ENCODE peak calls at places on chromosomes 16 and 17, in six cellular contexts. H, Y, Z, K, U and C are unnamed samples.

GRCh38 chr17:38602862-38603785 is 2.6 kb downstream of the SRCIN1 start:
- DNase-seq in H (no peak), Y (no peak), Z (no peak), K (no peak), U (no peak), C (no peak)

GRCh38 chr16:56994311-56994710 is 5.0 kb downstream of the NLRC5 start:
- DNase-seq in H (peak), Y (no peak), Z (no peak), K (no peak), U (no peak), C (no peak)

GRCh38 chr17:10737168-10737622 is 7.4 kb upstream of the TMEM220 start:
- DNase-seq in H (no peak), Y (peak), Z (peak), K (no peak), U (peak), C (no peak)

GRCh38 chr17:56793947-56794346 is 39.8 kb downstream of the C17orf67 start:
- DNase-seq in H (no peak), Y (no peak), Z (no peak), K (no peak), U (no peak), C (no peak)

GRCh38 chr16:4260360-4260759 is 12.5 kb downstream of the TFAP4 start:
- DNase-seq in H (no peak), Y (peak), Z (no peak), K (no peak), U (no peak), C (no peak)

GRCh38 chr17:3669548-3669947 is 936 bp downstream of the EMC6 start:
- DNase-seq in H (no peak), Y (no peak), Z (no peak), K (no peak), U (peak), C (no peak)

GRCh38 chr16:12589676-12590075 is 214.0 kb downstream of the CPPED1 start:
- DNase-seq in H (no peak), Y (no peak), Z (no peak), K (no peak), U (no peak), C (no peak)

GRCh38 chr17:45087496-45087975 is 26.4 kb downstream of the NMT1 start:
- DNase-seq in H (no peak), Y (peak), Z (no peak), K (no peak), U (peak), C (no peak)

GRCh38 chr16:88468289-88469129 is 15.4 kb downstream of the ZFPM1 start:
- DNase-seq in H (no peak), Y (peak), Z (no peak), K (no peak), U (peak), C (no peak)

GRCh38 chr17:68981288-68981687 is 26.1 kb upstream of the ABCA8 start:
- DNase-seq in H (no peak), Y (no peak), Z (no peak), K (no peak), U (peak), C (no peak)

GRCh38 chr17:82318169-82318498 is 726 bp upstream of the CD7 start:
- DNase-seq in H (no peak), Y (no peak), Z (no peak), K (no peak), U (no peak), C (no peak)

GRCh38 chr17:82316651-82317393 is 586 bp downstream of the CD7 start:
- DNase-seq in H (no peak), Y (no peak), Z (no peak), K (no peak), U (no peak), C (peak)

GRCh38 chr17:82315703-82316358 is 1.6 kb downstream of the CD7 start:
- DNase-seq in H (no peak), Y (no peak), Z (no peak), K (no peak), U (no peak), C (no peak)

GRCh38 chr17:82318772-82319606 is 1.6 kb upstream of the CD7 start:
- DNase-seq in H (no peak), Y (no peak), Z (no peak), K (no peak), U (no peak), C (no peak)

DNA sequence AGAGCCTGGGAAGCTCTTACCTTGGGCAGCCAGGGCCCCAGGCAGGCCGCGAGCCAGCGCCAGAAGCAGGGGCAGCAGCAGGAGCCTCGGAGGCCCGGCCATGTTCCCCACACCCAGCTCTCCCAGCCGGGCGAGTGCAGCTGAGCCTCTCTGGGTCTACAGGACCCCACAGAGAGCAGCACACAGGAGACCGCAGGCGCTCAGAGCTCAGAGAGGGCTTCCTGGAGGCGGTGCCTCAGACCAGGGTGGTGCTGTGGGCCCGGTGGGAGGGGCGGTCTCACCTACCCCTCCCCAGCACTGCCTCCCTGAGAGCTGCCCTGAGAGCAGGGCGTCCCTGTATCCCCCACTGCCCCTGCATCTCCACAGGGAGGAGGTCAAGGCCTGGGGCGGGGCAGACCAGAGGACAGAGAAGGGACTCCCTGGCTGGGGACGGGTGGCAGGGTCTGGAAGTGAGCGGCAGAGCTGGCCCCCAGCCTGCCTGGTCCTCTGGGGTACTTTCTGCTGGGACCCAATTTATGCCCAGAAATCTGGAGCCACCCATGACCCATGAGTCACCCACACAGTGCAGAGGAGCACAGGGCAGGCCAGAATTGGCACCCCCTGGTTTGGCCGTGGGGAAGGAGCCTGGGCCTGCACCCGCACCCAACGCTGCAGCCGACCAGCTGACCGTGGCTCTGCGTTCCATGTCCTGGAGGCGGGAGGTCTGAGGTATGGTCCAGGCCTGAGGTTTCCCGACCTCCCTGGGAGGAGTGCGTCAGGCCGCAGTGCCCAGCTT is at the start of gene CD7:
- DNase-seq in H (no peak), Y (no peak), Z (no peak), K (peak), U (no peak), C (no peak)
- H3K4me3 ChIP-seq in H (no peak), Y (no peak), Z (no peak), K (peak), U (no peak), C (no peak)

GRCh38 chr16:69465881-69466280 is 41.5 kb downstream of the CYB5B start:
- DNase-seq in H (no peak), Y (no peak), Z (no peak), K (no peak), U (no peak), C (no peak)
- H3K4me3 ChIP-seq in H (no peak), Y (no peak), Z (no peak), K (no peak), U (no peak), C (no peak)

GRCh38 chr17:78883533-78884131 is 19.4 kb downstream of the CEP295NL start:
- DNase-seq in H (peak), Y (peak), Z (peak), K (no peak), U (peak), C (peak)
- H3K4me3 ChIP-seq in H (no peak), Y (no peak), Z (peak), K (no peak), U (peak), C (peak)

GRCh38 chr17:50165066-50165465 is 739 bp upstream of the SGCA start:
- DNase-seq in H (peak), Y (no peak), Z (no peak), K (no peak), U (no peak), C (no peak)
- H3K4me3 ChIP-seq in H (no peak), Y (no peak), Z (peak), K (no peak), U (no peak), C (peak)

DNA sequence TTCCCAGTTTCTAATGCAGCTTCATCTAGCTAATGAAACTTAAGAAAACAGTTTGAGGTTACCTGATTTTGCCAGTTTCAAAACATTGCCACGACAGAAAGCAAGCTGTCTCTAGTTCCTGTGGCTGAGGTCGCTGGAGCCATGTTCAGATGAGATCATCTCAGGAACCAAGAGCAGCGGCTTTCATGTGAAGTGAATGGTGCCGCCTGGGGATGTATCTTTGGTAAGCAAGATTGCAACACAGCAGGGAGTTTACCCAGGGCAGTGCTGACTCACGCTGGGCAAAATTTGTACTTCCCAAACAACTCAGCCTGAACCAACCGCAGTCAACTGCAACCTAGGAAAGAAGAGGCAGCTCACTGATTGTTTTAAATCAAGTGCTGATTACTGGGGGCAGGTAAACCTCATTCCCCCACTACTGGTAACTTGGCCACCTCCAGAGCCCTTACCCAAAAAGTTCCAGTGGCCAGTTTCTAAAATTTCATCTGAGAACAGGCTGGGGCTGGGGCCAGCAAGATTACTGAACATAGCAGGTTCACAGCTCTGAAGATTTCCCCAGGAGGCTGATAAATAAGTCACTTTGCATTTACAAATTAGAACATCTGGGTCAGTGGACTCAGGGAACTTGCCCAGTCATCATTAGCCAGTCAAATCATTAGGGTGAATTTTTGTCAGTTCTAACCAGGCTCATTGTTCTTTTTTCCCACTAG is at the start of gene RFFL:
- DNase-seq in H (peak), Y (peak), Z (peak), K (peak), U (peak), C (peak)
- H3K4me3 ChIP-seq in H (no peak), Y (no peak), Z (peak), K (peak), U (peak), C (peak)

DNA sequence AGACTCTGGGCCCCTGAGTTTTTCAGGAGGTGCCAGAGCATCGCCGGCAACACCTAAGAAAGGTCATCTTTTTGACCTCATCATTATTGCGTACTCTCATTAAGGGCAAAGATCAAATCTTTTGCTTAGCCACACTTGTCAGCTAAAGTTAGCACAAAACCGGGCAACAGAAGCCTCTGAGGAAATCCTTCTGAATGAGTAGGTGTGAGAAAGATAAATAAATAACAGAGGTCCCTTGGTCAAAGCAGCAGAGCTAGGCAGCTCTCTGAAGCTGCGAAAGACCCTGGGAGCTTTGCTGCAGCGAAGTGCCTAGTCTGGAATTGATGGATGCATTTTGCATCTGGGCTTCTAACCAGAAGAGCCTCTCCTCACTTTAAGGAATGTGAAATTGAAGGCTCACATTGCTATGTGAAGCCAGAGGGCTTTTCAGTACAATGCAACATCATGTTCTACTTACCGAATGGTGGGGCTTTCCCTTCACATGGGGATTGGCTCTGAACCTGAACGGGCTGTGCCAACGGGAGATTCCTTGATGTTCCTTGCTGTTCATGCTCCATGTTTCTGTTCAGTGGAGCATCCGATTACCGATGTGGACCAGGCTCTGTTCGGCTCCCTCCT is 274.6 kb downstream of the HS3ST3B1 start:
- DNase-seq in H (no peak), Y (no peak), Z (no peak), K (no peak), U (peak), C (no peak)
- H3K4me3 ChIP-seq in H (no peak), Y (no peak), Z (no peak), K (no peak), U (no peak), C (no peak)

DNA sequence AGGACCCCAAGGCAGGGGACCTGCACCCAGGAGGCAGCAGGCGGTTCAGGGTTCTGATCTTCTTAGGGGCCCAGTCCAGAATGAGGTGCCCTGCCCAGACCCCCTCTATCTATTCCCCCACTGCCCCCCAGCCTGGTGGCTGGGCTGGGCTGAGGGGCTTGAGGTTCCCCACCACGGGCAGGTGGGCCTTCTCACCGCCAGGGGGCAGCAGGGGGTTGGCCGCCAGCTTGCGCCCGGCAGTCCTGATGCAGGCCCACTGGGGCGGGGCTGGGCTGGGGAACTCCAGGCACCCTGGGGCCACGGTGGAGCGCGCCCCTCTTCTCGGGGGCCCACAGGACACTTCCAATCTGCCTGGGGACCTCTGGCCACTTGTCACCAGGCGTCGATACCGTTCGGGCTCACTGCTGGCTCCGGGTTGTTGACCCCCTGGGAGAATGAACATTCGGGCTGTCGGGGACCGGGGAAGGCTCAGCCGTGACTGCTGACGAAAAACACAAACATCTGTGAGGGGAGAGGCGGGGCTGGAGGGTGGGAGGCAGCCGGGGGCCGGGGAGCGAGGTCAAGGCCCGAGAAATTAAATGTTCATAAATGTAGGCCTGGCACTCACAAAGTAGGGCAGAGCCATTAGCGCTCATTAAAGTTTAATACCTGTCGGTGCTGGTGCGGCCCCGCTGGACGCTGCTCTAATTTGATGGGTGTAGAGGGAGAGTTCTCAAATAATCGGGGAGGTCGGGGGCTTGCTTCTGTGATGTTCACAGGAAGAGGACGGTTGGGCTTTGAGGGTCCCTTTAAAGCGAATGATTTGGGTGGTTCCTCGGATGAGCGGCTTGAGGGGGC is 219.2 kb upstream of the GSE1 start:
- DNase-seq in H (peak), Y (no peak), Z (peak), K (peak), U (peak), C (peak)
- H3K4me3 ChIP-seq in H (no peak), Y (no peak), Z (no peak), K (no peak), U (no peak), C (no peak)

DNA sequence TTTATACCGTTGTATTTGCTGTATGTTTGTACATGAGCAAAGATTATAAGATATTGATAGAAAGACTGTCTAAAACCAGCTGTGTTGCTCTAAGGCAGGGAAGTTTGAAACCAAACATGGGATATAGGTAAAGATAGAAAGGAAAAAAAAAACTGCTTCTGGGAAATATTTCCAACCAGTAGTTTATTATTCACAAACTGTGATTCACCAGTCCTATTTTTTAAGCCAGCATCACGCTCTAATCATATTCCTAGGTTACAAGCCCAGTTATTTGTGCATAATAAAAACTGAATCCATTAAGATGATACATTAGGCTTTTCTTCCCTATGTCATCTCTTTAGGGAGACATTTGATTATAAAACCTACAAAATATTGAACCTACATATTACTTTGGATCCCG is 4.0 kb downstream of the ERN1 start:
- DNase-seq in H (no peak), Y (no peak), Z (no peak), K (no peak), U (peak), C (no peak)
- H3K4me3 ChIP-seq in H (no peak), Y (no peak), Z (no peak), K (no peak), U (peak), C (no peak)